ENCODE peak calls at places on chromosome 16, in nine cellular contexts. O is Panc1, B is lower lobe of right lung, R is lung, S is nephron progenitor cell, N is Calu3, X is GM23338, Y is A549, G is HCT116. J is an unnamed sample.

GRCh38 chr16:86956437-86956836 is 360.8 kb downstream of the C16orf95 start:
- DNase-seq in O (no peak), B (no peak), R (no peak), S (no peak), N (no peak), X (no peak), Y (no peak), G (no peak), J (no peak)

GRCh38 chr16:64910351-64910750 is 211.5 kb downstream of the CDH11 start:
- DNase-seq in O (no peak), B (no peak), R (no peak), S (peak; percentile 4), N (no peak), X (peak; percentile 44), Y (no peak), G (no peak), J (peak; percentile 90)

GRCh38 chr16:21598676-21599157 is 660 bp upstream of the METTL9 start:
- DNase-seq in O (no peak), B (no peak), R (no peak), S (no peak), N (peak; percentile 22), X (peak; percentile 42), Y (no peak), G (no peak), J (no peak)

GRCh38 chr16:11479916-11480315 is 106.8 kb downstream of the LITAF start:
- DNase-seq in O (no peak), B (no peak), R (no peak), S (no peak), N (no peak), X (no peak), Y (no peak), G (no peak), J (no peak)

GRCh38 chr16:80614908-80615696 is 74.3 kb downstream of the DYNLRB2 start:
- DNase-seq in O (no peak), B (no peak), R (no peak), S (no peak), N (no peak), X (peak; percentile 12), Y (peak; percentile 53), G (peak; percentile 6), J (no peak)

GRCh38 chr16:29154676-29155121 is 169.8 kb downstream of the LAT start:
- DNase-seq in O (no peak), B (no peak), R (no peak), S (no peak), N (no peak), X (no peak), Y (no peak), G (no peak), J (no peak)

GRCh38 chr16:69520800-69521602 is 44.8 kb upstream of the NFAT5 start:
- DNase-seq in O (no peak), B (no peak), R (no peak), S (no peak), N (no peak), X (no peak), Y (no peak), G (no peak), J (no peak)

GRCh38 chr16:58128721-58129096 is 472 bp downstream of the CFAP20 start:
- DNase-seq in O (no peak), B (no peak), R (no peak), S (peak; percentile 66), N (peak; percentile 28), X (peak; percentile 55), Y (no peak), G (no peak), J (no peak)

GRCh38 chr16:23293016-23293415 is 9.1 kb upstream of the SCNN1B start:
- DNase-seq in O (no peak), B (no peak), R (no peak), S (no peak), N (no peak), X (no peak), Y (no peak), G (no peak), J (no peak)

GRCh38 chr16:54253118-54253517 is 33.5 kb downstream of the IRX3 start:
- DNase-seq in O (no peak), B (no peak), R (no peak), S (no peak), N (no peak), X (no peak), Y (no peak), G (no peak), J (no peak)
- TF ChIP-seq CTCF in O (no peak), B (no peak), R (no peak), S (no peak), N (no peak), X (no peak), Y (no peak), G (no peak), J (no peak)

DNA sequence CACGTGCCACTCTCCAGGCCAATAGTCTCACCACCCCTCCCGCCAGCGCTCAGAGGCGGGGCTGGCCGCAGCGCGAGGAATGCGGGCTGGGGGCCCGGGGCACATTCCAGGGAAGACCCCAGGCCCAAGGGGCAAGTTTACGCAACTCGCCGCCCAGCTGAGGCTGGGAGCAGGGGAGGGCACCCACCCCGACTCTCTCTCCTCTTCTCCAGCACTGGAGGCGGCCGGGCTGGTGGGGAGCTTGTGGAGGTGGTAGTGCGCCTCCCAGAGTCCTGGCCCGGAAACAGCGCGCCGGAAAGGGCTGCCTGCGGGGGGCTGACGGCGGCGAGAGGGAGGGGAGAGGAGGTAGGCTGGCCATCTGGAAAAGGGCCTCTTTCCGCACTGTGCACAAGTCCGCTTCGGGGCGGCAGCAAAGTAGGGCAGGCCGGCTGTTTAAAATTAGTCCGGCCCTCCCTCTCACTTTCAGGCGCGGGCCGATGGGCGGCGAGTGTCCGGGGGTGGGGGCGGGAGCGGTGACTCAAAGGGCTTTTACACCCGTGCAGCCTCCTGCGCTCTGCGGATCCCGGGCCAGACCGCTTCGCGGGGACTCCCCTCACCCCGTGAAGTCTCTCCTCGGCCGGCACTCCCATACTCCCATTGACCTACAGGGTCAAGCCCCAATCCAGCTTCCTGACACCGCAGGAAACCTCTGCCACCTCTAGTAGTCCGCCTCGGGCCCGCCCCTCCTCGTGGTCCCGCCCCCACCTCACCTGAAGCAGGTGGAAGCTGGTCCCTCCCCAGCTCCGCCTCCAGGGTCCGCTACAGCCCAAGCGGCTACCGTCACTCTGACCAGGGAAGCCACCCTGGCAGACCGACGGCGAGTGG is 968 bp downstream of the FHOD1 start:
- DNase-seq in O (no peak), B (peak; percentile 95), R (peak; percentile 94), S (peak; percentile 85), N (peak; percentile 96), X (peak; percentile 97), Y (peak; percentile 56), G (peak; percentile 84), J (peak; percentile 94)
- TF ChIP-seq CTCF in O (peak; percentile 25), B (peak; percentile 48), R (peak; percentile 2), S (no peak), N (no peak), X (peak; percentile 54), Y (peak; percentile 50), G (peak; percentile 36), J (peak; percentile 56)

DNA sequence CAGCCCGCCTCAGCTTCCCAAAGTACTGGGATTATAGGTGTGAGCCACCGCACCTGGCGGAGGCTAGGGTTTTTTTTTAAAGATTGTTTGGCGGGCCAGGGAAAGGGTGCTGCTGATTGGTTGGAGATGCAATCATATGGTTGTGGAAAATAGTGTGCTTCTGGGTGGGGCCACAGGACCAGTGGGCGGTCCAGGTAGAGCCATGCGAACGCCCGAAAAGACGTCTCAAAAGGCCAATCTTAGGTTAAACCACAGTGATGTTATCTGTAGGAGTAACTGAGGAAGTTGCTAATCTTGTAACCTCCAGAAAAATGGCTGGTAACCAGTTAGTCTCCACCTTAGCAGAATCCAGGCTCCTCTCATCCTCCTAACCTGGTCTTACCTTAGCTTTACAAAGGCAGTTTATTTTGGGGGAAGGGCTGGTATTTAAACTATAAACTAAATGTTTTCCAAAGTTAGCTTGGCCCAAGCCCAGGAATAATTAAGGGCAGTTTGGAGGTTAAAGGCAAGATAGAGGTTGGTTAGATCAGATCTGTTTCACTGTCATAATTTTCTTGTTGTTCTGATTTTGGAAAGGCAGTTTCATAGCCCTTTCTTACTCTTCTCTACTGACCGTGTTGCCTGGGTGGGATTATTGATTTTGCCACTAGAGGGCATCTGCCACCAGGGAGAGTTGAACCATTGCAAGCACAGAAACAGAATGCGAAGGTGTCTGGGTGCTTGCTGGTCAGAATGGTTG is 111.0 kb downstream of the PLCG2 start:
- DNase-seq in O (peak; percentile 58), B (no peak), R (peak; percentile 68), S (peak; percentile 68), N (peak; percentile 86), X (peak; percentile 87), Y (peak; percentile 74), G (peak; percentile 64), J (no peak)
- TF ChIP-seq CTCF in O (peak; percentile 90), B (peak; percentile 89), R (peak; percentile 83), S (peak; percentile 89), N (peak; percentile 65), X (peak; percentile 96), Y (peak; percentile 84), G (peak; percentile 99), J (peak; percentile 87)

DNA sequence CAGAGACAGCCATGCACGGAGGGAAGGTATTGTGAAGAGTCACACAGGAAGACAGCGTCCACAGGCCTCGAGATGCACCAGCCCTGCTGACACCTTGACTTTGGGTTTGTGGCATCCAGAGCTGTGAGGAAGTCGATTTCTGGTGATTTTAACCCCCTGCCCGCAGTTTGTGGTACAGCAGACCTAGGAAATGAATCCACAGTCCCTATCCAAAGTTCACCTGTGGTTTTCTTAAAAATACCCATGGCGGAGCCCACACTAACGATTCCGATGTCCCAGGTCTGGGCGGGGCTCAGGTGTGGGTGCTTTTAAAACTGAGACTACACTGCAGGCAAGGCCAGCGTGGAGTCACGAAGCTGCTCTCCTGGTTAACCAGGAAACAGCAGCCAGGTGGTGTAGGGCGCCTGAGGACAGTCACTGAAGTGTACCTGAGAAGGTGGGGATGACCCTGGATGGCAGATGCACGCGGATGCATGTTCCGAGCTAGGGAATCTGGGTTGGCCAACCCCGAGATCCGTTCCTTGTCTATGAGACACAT is 14.4 kb upstream of the MEAK7 start:
- DNase-seq in O (no peak), B (peak; percentile 37), R (no peak), S (no peak), N (no peak), X (no peak), Y (no peak), G (no peak), J (no peak)
- TF ChIP-seq CTCF in O (no peak), B (no peak), R (no peak), S (no peak), N (no peak), X (peak; percentile 9), Y (no peak), G (no peak), J (no peak)

DNA sequence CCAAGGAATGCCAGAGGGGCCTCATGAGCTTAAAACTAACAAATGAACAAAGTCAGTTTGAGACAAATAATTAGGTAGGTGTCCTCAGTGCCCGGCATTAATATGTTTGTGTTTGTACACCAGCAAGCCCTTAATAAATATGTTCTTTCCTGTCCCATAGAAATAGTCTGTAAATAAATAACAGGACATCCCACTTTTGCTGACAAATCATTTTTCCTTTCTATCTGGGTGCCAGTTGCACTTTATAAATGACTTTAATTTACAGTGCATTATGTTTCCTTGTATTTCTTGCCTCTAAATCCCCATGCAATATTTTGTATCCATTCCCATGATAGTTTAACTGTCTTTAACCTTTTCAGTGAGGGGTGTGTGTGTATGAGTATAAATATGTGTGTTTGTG is 170.3 kb downstream of the CBLN1 start:
- DNase-seq in O (no peak), B (no peak), R (no peak), S (no peak), N (no peak), X (no peak), Y (no peak), G (no peak), J (no peak)
- TF ChIP-seq CTCF in O (no peak), B (no peak), R (no peak), S (no peak), N (no peak), X (no peak), Y (no peak), G (no peak), J (no peak)

GRCh38 chr16:89453662-89454321 is 36.6 kb downstream of the ANKRD11 start:
- DNase-seq in O (no peak), B (peak; percentile 64), R (no peak), S (no peak), N (no peak), X (no peak), Y (peak; percentile 56), G (no peak), J (no peak)
- TF ChIP-seq CTCF in O (no peak), B (peak; percentile 34), R (no peak), S (peak; percentile 9), N (peak; percentile 52), X (peak; percentile 38), Y (no peak), G (peak; percentile 61), J (no peak)